ENCODE peak calls at places on chromosomes 2 and 18, in seven cellular contexts. Q is CD4-positive, CD25-positive, alpha-beta regulatory T cell; K is psoas muscle; O is heart right ventricle; G is prostate gland; R is upper lobe of right lung; Y is PC-3. I is an unnamed sample.

GRCh38 chr18:31512203-31512764 is 14.3 kb downstream of the DSG2 start:
- DNase-seq in Q (no peak), K (no peak), O (no peak), G (no peak), R (no peak), Y (peak; percentile 67), I (peak; percentile 88)

GRCh38 chr2:27054721-27055120 is 3.3 kb downstream of the AGBL5 start:
- DNase-seq in Q (no peak), K (no peak), O (no peak), G (no peak), R (no peak), Y (no peak), I (no peak)

GRCh38 chr2:112159454-112159921 is 21.3 kb downstream of the FBLN7 start:
- DNase-seq in Q (no peak), K (no peak), O (no peak), G (no peak), R (peak; percentile 51), Y (no peak), I (no peak)

GRCh38 chr2:137888845-137889244 is 75.4 kb upstream of the HNMT start:
- DNase-seq in Q (no peak), K (no peak), O (peak; percentile 19), G (no peak), R (no peak), Y (peak; percentile 66), I (peak; percentile 50)

GRCh38 chr2:226913641-226914040 is 77.8 kb downstream of the RHBDD1 start:
- DNase-seq in Q (no peak), K (no peak), O (no peak), G (no peak), R (no peak), Y (no peak), I (no peak)

GRCh38 chr2:223576873-223577272 is 25.3 kb downstream of the SCG2 start:
- DNase-seq in Q (no peak), K (peak; percentile 14), O (no peak), G (no peak), R (no peak), Y (no peak), I (no peak)

GRCh38 chr18:21912339-21913239 is 172.0 kb downstream of the MIB1 start:
- DNase-seq in Q (no peak), K (no peak), O (no peak), G (no peak), R (no peak), Y (peak; percentile 11), I (peak; percentile 24)

GRCh38 chr2:36369711-36370110 is 14.1 kb downstream of the CRIM1 start:
- DNase-seq in Q (no peak), K (no peak), O (no peak), G (no peak), R (no peak), Y (no peak), I (no peak)

GRCh38 chr2:146079216-146079615 is 1559.3 kb upstream of the ZEB2 start:
- DNase-seq in Q (no peak), K (no peak), O (no peak), G (no peak), R (no peak), Y (peak; percentile 7), I (no peak)

GRCh38 chr2:36405183-36405582 is 49.6 kb downstream of the CRIM1 start:
- DNase-seq in Q (no peak), K (no peak), O (no peak), G (no peak), R (no peak), Y (no peak), I (no peak)

GRCh38 chr18:27656167-27656778 is 471.2 kb upstream of the CHST9 start:
- DNase-seq in Q (no peak), K (no peak), O (no peak), G (no peak), R (no peak), Y (peak; percentile 60), I (no peak)

GRCh38 chr2:164066095-164066494 is 330.3 kb upstream of the FIGN start:
- DNase-seq in Q (no peak), K (no peak), O (no peak), G (no peak), R (no peak), Y (no peak), I (no peak)

GRCh38 chr18:77110936-77111335 is 21.6 kb downstream of the MBP start:
- DNase-seq in Q (no peak), K (no peak), O (no peak), G (no peak), R (no peak), Y (no peak), I (no peak)

GRCh38 chr2:134657650-134658250 is 61.0 kb downstream of the TMEM163 start:
- DNase-seq in Q (peak; percentile 24), K (no peak), O (no peak), G (no peak), R (no peak), Y (peak; percentile 57), I (no peak)

GRCh38 chr2:28982381-28982950 is 1.4 kb downstream of the TOGARAM2 start:
- DNase-seq in Q (no peak), K (no peak), O (no peak), G (no peak), R (no peak), Y (no peak), I (no peak)

DNA sequence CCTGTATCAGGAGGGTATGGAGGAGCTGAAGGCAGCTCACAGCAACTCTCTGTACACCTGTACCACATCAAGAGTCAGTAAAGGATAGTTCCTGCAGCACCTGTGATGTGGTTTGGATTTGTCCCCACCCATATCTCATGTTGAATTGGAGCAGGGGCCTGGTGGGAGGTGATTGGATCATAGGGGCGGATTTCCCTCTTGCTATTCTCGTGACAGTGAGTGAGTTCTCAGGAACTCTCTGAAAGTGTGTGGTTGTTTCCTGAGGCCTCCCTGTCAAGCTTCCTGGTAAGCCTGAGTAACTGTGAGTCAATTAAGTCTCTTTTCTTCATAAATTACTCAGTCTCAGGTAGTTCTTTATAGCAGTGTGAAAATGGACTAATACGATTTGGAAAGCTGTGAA is 28.9 kb downstream of the OSBPL1A start:
- DNase-seq in Q (peak; percentile 39), K (no peak), O (no peak), G (no peak), R (no peak), Y (peak; percentile 28), I (no peak)
- H3K27ac ChIP-seq in Q (no peak overlapping the region), K (no peak overlapping the region), O (no peak overlapping the region), G (no peak overlapping the region), R (no peak overlapping the region), Y (no peak overlapping the region), I (no peak overlapping the region)

DNA sequence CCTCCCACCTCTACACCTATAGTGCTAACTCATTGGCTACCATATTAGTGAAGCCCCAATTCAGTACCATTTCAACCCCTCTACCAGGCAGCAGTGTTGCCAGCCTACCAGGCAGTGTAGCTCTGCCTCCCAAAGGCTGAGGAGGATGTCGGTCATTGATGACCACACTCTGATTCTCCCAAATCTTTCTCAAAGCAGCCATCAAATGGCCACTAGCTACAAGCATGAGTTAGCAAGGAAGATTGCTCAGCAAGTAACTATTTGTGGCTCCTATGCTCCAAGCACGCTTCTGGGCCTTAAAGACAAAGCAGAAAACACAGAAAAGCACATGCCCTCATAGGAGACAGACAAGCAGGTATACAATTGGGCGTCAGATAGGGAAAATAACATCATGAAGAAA is 42.7 kb upstream of the AFF3 start:
- DNase-seq in Q (no peak), K (no peak), O (no peak), G (no peak), R (no peak), Y (peak; percentile 7), I (no peak)
- H3K27me3 ChIP-seq in Q (no peaks in the 10 kb centered on the region), K (no peaks in the 10 kb centered on the region), O (no peaks in the 10 kb centered on the region), G (no peaks in the 10 kb centered on the region), R (no peaks in the 10 kb centered on the region), Y (no peaks in the 10 kb centered on the region), I (no peaks in the 10 kb centered on the region)

GRCh38 chr2:95049088-95049955 is 23.8 kb downstream of the MAL start:
- DNase-seq in Q (no peak), K (no peak), O (no peak), G (no peak), R (peak; percentile 42), Y (no peak), I (no peak)

GRCh38 chr2:95050385-95051300 is 25.1 kb downstream of the MAL start:
- DNase-seq in Q (no peak), K (no peak), O (no peak), G (no peak), R (peak; percentile 46), Y (no peak), I (no peak)

GRCh38 chr2:95049961-95050360 is 24.5 kb downstream of the MAL start:
- DNase-seq in Q (no peak), K (no peak), O (no peak), G (no peak), R (peak; percentile 30), Y (no peak), I (no peak)

GRCh38 chr2:95046371-95047112 is 21.0 kb downstream of the MAL start:
- DNase-seq in Q (no peak), K (no peak), O (no peak), G (no peak), R (peak; percentile 26), Y (no peak), I (no peak)

DNA sequence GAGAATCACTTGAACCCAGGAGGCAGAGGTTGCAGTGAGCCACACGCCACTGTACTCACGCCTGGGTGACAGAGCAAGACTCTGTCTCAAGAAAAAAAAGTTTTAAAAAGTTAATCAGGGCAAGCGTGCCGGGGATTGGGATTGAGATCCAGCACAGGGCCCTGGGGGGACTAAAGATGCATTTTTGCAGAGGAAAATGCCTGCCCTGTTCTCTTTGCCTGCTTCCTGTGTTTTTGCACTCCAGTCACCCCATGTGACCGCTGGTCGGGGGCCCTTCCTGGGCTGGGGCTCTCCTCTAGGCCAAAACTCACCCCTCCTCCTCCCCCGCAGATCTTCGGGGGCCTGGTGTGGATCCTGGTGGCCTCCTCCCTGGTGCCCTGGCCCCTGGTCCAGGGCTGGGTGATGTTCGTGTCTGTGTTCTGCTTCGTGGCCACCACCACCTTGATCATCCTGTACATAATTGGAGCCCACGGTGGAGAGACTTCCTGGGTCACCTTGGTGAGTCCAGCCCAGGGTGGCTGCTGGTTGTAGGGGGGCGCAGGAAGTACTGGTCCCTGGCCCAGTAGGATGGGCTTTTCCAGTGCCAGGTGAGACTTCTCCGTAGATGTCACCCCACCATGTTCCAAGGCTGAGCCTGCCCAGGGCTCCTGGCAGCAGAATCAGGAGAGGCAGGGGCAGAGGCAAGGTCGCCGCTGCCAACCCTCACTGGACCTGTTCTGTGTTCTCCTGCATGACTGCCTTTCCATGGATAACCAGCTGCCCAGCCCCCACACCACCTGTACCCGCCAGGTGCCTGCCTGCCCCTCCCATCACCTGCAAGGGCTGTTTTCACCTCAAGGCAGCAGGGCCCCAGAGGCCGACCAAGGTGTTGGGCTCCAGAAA is 22.4 kb downstream of the MAL start:
- DNase-seq in Q (no peak), K (no peak), O (no peak), G (no peak), R (peak; percentile 61), Y (no peak), I (no peak)
- H3K27ac ChIP-seq in Q (peak overlapping the region; percentile 10), K (no peak overlapping the region), O (no peak overlapping the region), G (no peak overlapping the region), R (no peak overlapping the region), Y (no peak overlapping the region), I (no peak overlapping the region)

GRCh38 chr18:5710676-5711075 is 166.9 kb upstream of the EPB41L3 start:
- DNase-seq in Q (no peak), K (no peak), O (no peak), G (no peak), R (no peak), Y (no peak), I (no peak)
- H3K27me3 ChIP-seq in Q (no peaks in the 10 kb centered on the region), K (no peaks in the 10 kb centered on the region), O (no peaks in the 10 kb centered on the region), G (no peaks in the 10 kb centered on the region), R (no peaks in the 10 kb centered on the region), Y (peaks cover 3% of the 10 kb centered on the region), I (no peaks in the 10 kb centered on the region)

GRCh38 chr2:53715568-53715967 is 52.0 kb upstream of the CHAC2 start:
- DNase-seq in Q (peak; percentile 19), K (no peak), O (no peak), G (no peak), R (no peak), Y (peak; percentile 49), I (no peak)

GRCh38 chr2:53708988-53709387 is 58.6 kb upstream of the CHAC2 start:
- DNase-seq in Q (no peak), K (no peak), O (no peak), G (no peak), R (no peak), Y (no peak), I (no peak)

GRCh38 chr2:53711271-53711780 is 56.3 kb upstream of the CHAC2 start:
- DNase-seq in Q (no peak), K (no peak), O (no peak), G (no peak), R (no peak), Y (no peak), I (no peak)
- H3K27ac ChIP-seq in Q (no peak overlapping the region), K (no peak overlapping the region), O (no peak overlapping the region), G (no peak overlapping the region), R (no peak overlapping the region), Y (no peak overlapping the region), I (no peak overlapping the region)

I was measured in colonic mucosa.